ENCODE peak calls at places on chromosomes 11 and 22, in eight cellular contexts. R, D, I, V, A, U, K and L are unnamed samples.
A peak's percentile ranks its signal among the peaks of the same experiment; 100 is the strongest.

GRCh38 chr11:94511932-94512781 is at the start of gene C11orf97:
- DNase-seq in K (peak; percentile 70), U (peak; percentile 53), R (peak; percentile 88), A (peak; percentile 75), V (peak; percentile 69), I (peak; percentile 47), D (peak; percentile 18), L (peak; percentile 57)

GRCh38 chr22:20579273-20580120 is 72.1 kb downstream of the MED15 start:
- DNase-seq in U (no peak), V (no peak), K (no peak), R (no peak), D (no peak), I (no peak), A (no peak), L (no peak)

GRCh38 chr11:103546236-103546635 is 437.0 kb downstream of the DYNC2H1 start:
- DNase-seq in U (no peak), A (no peak), R (no peak), K (no peak), V (no peak), D (no peak), I (no peak), L (no peak)

GRCh38 chr22:38467904-38468760 is at the start of gene KDELR3:
- DNase-seq in D (peak; percentile 46), V (peak; percentile 70), A (no peak), K (peak; percentile 61), I (peak; percentile 39), U (peak; percentile 75), R (peak; percentile 89), L (peak; percentile 76)

GRCh38 chr22:27726344-27726725 is 75.2 kb downstream of the MN1 start:
- DNase-seq in I (no peak), R (no peak), U (no peak), D (no peak), A (no peak), V (no peak), K (no peak), L (no peak)

GRCh38 chr11:73453562-73453961 is 77.4 kb downstream of the RELT start:
- DNase-seq in A (no peak), K (no peak), R (no peak), V (no peak), D (no peak), U (no peak), I (peak; percentile 23), L (no peak)

GRCh38 chr11:13857828-13858227 is 104.7 kb upstream of the SPON1 start:
- DNase-seq in R (no peak), V (no peak), U (no peak), D (peak; percentile 6), I (no peak), K (no peak), A (no peak), L (no peak)

GRCh38 chr11:10902301-10902700 is 44.4 kb upstream of the ZBED5 start:
- DNase-seq in R (no peak), V (no peak), U (no peak), I (no peak), K (no peak), D (peak; percentile 26), A (no peak), L (no peak)

GRCh38 chr11:32032478-32032877 is 58.4 kb upstream of the RCN1 start:
- DNase-seq in U (no peak), A (no peak), K (no peak), I (no peak), R (no peak), D (no peak), V (no peak), L (no peak)

GRCh38 chr11:78564037-78564888 is 10.4 kb downstream of the NARS2 start:
- DNase-seq in D (peak; percentile 68), V (no peak), R (no peak), K (peak; percentile 74), U (no peak), I (no peak), A (no peak), L (no peak)

GRCh38 chr22:22802346-22802970 is 85.2 kb upstream of the IGLL5 start:
- DNase-seq in K (no peak), R (no peak), U (no peak), V (no peak), I (no peak), D (no peak), A (peak; percentile 77), L (no peak)

GRCh38 chr22:30635273-30636225 is at the start of gene SLC35E4:
- DNase-seq in K (peak; percentile 93), D (peak; percentile 93), A (peak; percentile 98), U (peak; percentile 97), V (peak; percentile 99), I (peak; percentile 93), R (peak; percentile 98), L (peak; percentile 96)

GRCh38 chr11:86511086-86511551 is 136.4 kb downstream of the CCDC81 start:
- DNase-seq in K (no peak), I (no peak), U (no peak), R (no peak), V (no peak), A (no peak), D (no peak), L (no peak)

GRCh38 chr22:29030016-29030617 is 31.5 kb downstream of the C22orf31 start:
- DNase-seq in D (no peak), I (no peak), V (no peak), K (no peak), U (no peak), A (no peak), R (no peak), L (no peak)
- H3K4me3 ChIP-seq in D (peak overlapping the region; percentile 34), I (peak overlapping the region; percentile 22), V (peak overlapping the region; percentile 40), K (peak overlapping the region; percentile 28), U (peak overlapping the region; percentile 32), A (no peak overlapping the region), R (peak overlapping the region; percentile 54), L (no peak overlapping the region)

GRCh38 chr22:17112491-17113042 is 8.6 kb downstream of the TMEM121B start:
- DNase-seq in D (peak; percentile 29), K (no peak), U (no peak), V (no peak), R (no peak), I (no peak), A (no peak), L (no peak)

GRCh38 chr22:17109113-17109865 is 11.9 kb downstream of the TMEM121B start:
- DNase-seq in K (no peak), V (no peak), I (no peak), D (no peak), A (no peak), R (no peak), U (no peak), L (no peak)

GRCh38 chr22:17109976-17110375 is 11.2 kb downstream of the TMEM121B start:
- DNase-seq in D (no peak), I (no peak), U (no peak), V (no peak), K (no peak), R (no peak), A (no peak), L (no peak)

GRCh38 chr22:17108256-17109112 is 12.7 kb downstream of the TMEM121B start:
- DNase-seq in R (peak; percentile 75), U (no peak), D (no peak), V (no peak), K (no peak), A (no peak), I (no peak), L (no peak)

DNA sequence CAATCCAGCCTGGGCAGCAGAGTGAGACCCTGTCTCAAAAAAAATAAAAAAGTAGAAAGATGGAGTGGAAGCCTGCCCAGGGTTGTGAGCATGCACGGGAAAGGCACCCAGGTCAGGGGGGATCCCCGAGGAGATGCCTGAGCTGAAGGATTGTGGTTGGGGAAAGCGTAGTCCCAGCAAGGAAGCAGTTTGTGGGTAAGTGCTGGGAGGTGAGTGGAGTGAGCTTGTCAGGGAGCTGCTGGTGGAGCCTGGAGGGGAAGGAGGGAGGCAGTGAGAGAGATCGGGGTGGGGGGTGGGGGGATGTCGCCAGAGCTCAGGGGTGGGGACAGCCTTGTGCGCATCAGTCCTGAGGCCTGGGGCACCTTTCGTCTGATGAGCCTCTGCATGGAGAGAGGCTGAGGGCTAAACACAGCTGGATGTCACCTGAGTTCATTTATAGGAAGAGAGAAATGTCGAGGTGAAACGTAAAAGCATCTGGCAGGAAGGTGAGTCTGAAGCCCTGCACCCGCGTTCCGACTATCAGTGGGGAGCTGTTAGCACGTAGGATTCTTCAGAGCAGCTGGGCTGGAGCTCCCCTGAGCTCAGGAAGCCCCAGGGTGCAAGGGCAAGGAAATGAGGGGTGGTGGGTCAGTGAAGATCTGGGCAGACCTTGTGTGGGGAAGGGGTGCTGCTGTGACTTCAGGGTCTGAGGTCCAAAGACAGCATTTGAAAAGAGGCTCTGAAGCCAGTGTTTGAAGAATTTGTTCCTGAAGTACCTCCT is 10.2 kb downstream of the TMEM121B start:
- DNase-seq in U (no peak), D (no peak), A (no peak), R (no peak), K (no peak), I (no peak), V (no peak), L (no peak)
- H3K4me1 ChIP-seq in U (no peaks in the 10 kb centered on the region), D (no peaks in the 10 kb centered on the region), A (peaks cover 49% of the 10 kb centered on the region), R (no peaks in the 10 kb centered on the region), K (no peaks in the 10 kb centered on the region), I (no peaks in the 10 kb centered on the region), V (no peaks in the 10 kb centered on the region), L (no peaks in the 10 kb centered on the region)

DNA sequence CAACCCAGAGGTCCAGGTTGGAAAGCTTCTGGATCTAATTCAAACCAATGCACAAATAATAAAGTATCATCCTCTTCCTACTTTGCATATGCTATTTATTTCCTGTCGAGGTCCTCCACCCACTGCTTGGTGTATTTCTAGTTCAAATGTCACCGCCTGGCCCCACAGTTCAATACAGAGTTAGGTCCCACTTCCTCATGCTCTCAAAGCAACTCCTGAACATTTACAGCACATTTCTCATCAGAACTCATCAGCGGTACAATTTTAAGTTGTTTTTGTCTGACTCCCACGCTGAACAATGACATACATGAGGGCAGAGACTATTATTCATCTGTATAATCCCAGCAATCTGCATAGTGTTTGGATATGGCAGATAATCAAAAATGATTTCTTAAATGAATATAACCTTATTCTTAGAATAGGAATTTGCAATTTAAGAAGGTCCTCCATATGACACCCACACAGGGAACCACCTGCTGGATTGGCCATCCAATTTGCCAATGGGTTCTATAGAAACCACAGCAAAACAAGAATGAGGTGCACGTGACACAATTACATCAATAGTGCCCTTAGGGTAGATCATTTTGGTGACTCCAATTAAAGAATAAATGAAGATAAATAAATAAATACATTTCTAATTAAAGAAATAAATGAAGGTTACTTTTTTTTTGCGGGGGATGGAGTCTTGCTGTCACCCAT is 54.3 kb downstream of the SLC25A17 start:
- DNase-seq in A (peak; percentile 52), D (no peak), V (no peak), R (no peak), K (no peak), U (no peak), I (no peak), L (no peak)
- H3K4me3 ChIP-seq in A (no peak overlapping the region), D (no peak overlapping the region), V (no peak overlapping the region), R (no peak overlapping the region), K (no peak overlapping the region), U (no peak overlapping the region), I (no peak overlapping the region), L (no peak overlapping the region)

DNA sequence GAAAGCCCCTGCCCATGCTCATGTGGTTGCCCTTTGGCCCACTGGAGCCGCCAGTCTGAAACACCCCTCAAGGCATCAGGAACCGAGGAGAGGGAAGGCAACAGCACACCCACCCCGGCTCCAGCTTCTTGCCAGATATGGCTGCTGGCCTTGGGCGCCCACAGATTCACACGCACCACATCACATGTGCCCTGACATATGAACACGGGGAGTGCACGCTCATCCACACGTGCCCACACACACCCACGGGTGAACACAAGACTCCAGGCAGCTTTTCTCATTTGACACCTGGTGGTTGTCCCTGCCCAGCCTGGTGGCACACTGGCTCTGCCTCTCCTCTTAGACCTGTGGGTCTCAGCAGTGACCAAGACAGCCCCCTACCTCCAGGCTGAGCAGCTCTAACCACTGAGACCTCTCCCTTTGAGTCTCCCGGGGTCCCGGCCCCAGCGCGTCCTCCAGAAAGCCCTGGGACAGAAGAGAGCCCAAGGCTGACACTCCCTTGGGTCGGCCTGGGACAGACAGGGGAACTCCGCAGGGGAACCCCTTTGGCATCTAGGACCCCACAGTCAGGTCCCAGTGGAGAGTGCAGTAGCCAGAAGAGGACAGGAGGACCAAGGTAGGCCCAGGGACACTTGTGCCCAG is 2.7 kb upstream of the MAPK12 start:
- DNase-seq in I (no peak), D (no peak), U (no peak), K (no peak), R (no peak), V (no peak), A (no peak), L (no peak)
- H3K4me1 ChIP-seq in I (peaks cover 41% of the 10 kb centered on the region), D (peaks cover 14% of the 10 kb centered on the region), U (no peaks in the 10 kb centered on the region), K (no peaks in the 10 kb centered on the region), R (peaks cover 19% of the 10 kb centered on the region), V (peaks cover 17% of the 10 kb centered on the region), A (peaks cover 9% of the 10 kb centered on the region), L (peaks cover 26% of the 10 kb centered on the region)